ENCODE peak calls at places on chromosomes 5 and 9, in four cellular contexts. J is H1, R is neuronal stem cell, X is mesenchymal stem cell. N is an unnamed sample.

GRCh38 chr5:84265739-84266464 is 118.8 kb downstream of the EDIL3 start:
- DNase-seq in J (no peak), R (no peak), X (no peak), N (no peak)

GRCh38 chr9:34282096-34282495 is 47.0 kb downstream of the KIF24 start:
- DNase-seq in J (no peak), R (no peak), X (no peak), N (no peak)

GRCh38 chr5:133049726-133050048 is 2.1 kb upstream of the HSPA4 start:
- DNase-seq in J (no peak), R (no peak), X (no peak), N (no peak)

GRCh38 chr5:107700486-107700885 is 29.7 kb upstream of the EFNA5 start:
- DNase-seq in J (no peak), R (no peak), X (no peak), N (no peak)

GRCh38 chr9:22241024-22241423 is 205.6 kb upstream of the DMRTA1 start:
- DNase-seq in J (no peak), R (no peak), X (no peak), N (no peak)

GRCh38 chr5:108788142-108788541 is 40.4 kb downstream of the FER start:
- DNase-seq in J (no peak), R (no peak), X (no peak), N (no peak)

GRCh38 chr5:38423536-38424178 is 132.8 kb downstream of the LIFR start:
- DNase-seq in J (no peak), R (no peak), X (no peak), N (no peak)

GRCh38 chr5:53359906-53360305 is 120.5 kb upstream of the FST start:
- DNase-seq in J (no peak), R (no peak), X (no peak), N (no peak)

GRCh38 chr9:71683598-71684235 is 84.6 kb downstream of the CEMIP2 start:
- DNase-seq in J (peak), R (peak), X (peak), N (peak)

GRCh38 chr5:172187118-172188032 is 649 bp downstream of the STK10 start:
- DNase-seq in J (no peak), R (peak), X (peak), N (peak)

GRCh38 chr5:150051657-150052195 is 34.6 kb downstream of the CSF1R start:
- DNase-seq in J (no peak), R (no peak), X (no peak), N (no peak)

DNA sequence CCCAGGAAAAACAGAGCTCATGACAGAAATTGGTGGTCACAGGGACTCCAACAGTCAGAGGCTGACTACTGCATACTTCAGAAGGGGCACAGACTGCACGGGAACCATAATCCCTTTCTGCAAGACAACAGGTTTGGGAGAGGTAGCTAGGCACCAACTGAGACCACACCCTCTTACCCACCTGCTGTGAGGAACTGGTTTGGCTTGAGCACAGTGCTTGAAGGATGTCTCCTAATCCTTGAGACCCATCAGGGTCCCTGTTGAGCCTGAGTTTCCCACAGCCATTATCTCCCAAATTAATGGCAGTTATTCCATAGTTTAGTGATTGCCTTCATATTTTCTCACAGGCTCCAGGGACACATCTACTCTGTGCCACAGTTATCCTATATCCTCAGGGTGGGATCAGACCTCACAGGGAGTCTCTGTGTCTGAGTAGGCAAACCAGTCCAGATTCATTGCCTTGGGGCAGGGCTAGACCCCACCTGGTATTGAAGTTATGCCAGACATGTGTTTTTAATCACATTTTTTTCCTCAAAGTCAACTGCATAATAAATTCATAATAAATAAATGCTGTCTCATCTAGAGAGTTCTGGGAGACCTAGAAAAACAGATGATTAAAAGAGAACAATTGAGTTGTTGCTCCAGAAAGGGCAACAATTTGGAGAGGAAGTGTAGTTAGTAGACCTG is 9.3 kb upstream of the CAST start:
- DNase-seq in J (no peak), R (no peak), X (no peak), N (peak)
- H2BK12ac ChIP-seq in J (no peak), R (no peak), X (no peak), N (no peak)

DNA sequence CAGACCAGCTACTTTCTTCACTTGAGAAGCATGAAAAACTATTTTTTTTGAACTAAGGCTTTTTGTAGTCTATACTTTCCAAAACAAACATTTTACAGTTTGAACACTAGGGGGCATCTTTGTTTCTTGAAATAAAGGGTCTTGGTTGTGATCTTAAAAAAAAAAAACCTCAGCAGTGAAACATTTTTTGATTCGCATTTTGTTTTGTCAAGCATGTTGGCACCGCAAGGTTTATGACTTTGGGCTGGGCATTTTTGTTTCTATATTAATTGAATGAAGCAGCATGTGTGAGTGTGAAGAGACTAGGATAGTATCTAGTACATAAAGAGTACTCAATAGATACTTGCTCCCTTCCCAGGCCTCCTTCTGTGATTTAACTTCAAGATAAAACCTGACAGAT is 31.6 kb upstream of the ACOT12 start:
- DNase-seq in J (no peak), R (peak), X (peak), N (no peak)
- H2BK15ac ChIP-seq in J (no peak), R (no peak), X (no peak), N (no peak)

GRCh38 chr9:8916771-8917170 is 1117.2 kb upstream of the DMAC1 start:
- DNase-seq in J (no peak), R (no peak), X (no peak), N (no peak)

DNA sequence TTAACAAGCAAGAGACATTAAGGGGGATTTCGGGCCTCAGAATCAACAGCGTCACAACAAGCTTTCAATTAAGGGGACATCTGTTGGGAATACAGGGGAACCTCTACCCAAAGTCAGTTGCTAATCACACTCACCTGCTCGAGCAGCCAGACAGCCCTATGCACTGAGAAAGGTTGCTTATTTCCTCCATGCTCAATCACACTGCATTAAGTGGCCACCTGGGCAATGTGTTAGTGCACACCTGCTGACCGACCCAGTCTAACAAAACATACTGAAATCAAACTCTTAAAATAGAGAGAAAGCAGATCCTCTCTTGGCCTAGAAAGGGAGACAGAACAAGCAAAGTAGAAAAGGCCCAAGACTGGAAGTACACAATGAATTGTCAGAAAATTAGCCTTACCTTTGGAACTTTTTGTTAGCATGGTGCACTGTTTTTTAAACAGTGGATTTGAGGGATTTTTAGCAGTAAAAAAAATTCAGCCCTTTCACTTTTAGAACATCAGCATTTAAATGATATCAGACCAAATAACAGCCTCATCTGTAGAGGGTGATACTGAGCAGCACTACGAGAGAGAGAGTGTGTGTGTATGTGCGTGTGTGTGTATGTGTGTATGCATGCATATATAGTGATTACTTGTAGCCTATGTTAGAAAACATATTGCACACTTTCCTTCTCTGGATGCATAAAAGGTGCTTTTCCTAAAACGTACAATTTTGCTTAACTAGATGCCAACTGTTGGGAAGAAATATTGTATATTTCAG is 1118.6 kb upstream of the DMAC1 start:
- DNase-seq in J (no peak), R (no peak), X (no peak), N (no peak)
- H2BK12ac ChIP-seq in J (no peak), R (no peak), X (no peak), N (no peak)

GRCh38 chr9:136546697-136547481 is 1.0 kb upstream of the NOTCH1 start:
- DNase-seq in J (no peak), R (no peak), X (peak), N (peak)
- H2BK15ac ChIP-seq in J (peak), R (peak), X (peak), N (no peak)

GRCh38 chr9:133683494-133684460 is 47.6 kb downstream of the DBH start:
- DNase-seq in J (no peak), R (no peak), X (peak), N (no peak)

GRCh38 chr9:133680976-133681657 is 45.0 kb downstream of the DBH start:
- DNase-seq in J (no peak), R (no peak), X (no peak), N (no peak)

GRCh38 chr9:133682961-133683493 is 46.9 kb downstream of the DBH start:
- DNase-seq in J (no peak), R (no peak), X (no peak), N (no peak)

GRCh38 chr9:133680250-133680975 is 44.2 kb downstream of the DBH start:
- DNase-seq in J (no peak), R (no peak), X (no peak), N (no peak)

DNA sequence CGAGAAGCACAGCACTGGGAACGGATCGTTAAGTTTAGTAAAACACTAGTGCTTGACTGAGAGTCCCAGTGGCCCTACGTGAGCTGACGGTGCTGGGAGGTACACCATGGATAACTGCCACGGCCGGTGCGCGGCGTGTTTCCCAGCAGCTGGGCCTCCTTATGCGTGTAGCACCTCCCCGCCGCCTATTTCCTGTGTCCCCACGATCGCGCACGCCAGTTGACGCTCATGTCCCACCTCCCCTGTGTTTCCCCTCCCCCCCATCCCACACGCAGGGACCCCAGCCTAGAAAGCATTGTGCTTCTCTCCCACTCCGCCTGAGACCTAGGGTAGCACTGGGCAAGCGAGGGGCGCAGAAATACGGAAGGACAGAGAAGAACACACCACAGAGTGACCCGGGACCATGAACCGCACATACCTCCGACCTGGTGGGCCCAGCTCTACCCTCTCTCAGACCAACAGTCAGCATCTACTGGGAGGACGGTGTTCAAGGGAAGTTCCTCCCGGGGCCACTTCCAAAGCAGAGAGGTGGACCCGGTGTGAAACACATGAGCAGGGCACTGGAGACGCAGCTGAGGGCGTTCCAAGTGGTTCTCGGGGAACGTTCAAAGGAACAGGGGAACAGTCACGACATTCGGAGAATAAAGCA is 45.6 kb downstream of the DBH start:
- DNase-seq in J (no peak), R (no peak), X (no peak), N (no peak)
- H2BK12ac ChIP-seq in J (no peak), R (no peak), X (no peak), N (no peak)

DNA sequence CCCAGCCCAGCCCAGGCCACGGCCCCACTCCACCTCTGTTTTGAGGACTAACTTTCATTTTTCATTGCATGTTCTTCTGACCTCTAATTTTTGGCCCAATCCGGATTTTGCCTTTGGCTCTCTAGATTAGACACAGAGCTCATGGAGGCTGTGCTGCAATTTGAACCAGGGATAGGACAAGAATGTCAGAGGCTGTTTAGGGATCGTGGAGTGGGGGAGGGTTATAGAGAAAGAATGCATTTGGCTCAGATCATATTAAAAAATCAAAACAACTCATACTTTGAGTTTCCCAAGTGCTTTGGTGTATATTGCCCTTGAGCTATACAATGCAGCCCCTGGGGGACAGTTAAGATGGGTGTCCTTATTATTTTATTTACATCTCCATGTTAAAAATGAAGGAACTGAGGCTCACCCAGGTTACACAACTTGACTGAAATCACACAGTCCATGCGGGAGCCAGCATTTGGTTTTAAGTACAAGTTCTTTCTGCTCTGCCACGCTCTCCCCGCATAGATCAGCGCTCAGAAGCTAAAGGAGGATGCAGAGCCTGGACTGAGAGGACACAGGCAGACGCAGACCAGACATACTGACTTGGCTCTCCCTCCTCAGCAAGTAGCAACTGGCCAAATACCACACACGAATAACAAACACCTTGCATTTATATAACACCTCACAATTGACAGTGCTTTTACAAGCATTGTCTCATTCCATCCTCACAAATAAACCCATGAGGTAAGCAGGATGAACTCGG is 126.4 kb upstream of the RAI14 start:
- DNase-seq in J (no peak), R (no peak), X (no peak), N (no peak)
- H2BK15ac ChIP-seq in J (peak), R (no peak), X (no peak), N (no peak)

N was measured in H9.